ENCODE peak calls at places on chromosomes 6 and 20, in ten cellular contexts. L is lower lobe of right lung, B is GM23248, C is DND-41, G is neuronal stem cell, U is Peyer's patch, J is GM23338, S is heart right ventricle, H is tibial artery, M is transverse colon. R is an unnamed sample.

GRCh38 chr6:116564921-116565872 is 6.1 kb upstream of the RWDD1 start:
- DNase-seq in C (no peak), J (peak; percentile 25), H (no peak), S (no peak), U (no peak), L (peak; percentile 51), B (peak; percentile 46), G (no peak), M (no peak), R (peak; percentile 28)

GRCh38 chr6:134551245-134551960 is 233.5 kb upstream of the SGK1 start:
- DNase-seq in J (no peak), S (no peak), B (peak; percentile 76), M (no peak), G (no peak), L (no peak), H (no peak), C (no peak), U (no peak), R (no peak)

GRCh38 chr6:24477070-24477469 is 12.3 kb downstream of the GPLD1 start:
- DNase-seq in G (no peak), C (no peak), B (no peak), M (no peak), S (no peak), J (no peak), L (no peak), U (no peak), H (no peak), R (no peak)

GRCh38 chr6:73388800-73389512 is 5.7 kb upstream of the DDX43 start:
- DNase-seq in C (no peak), S (peak; percentile 13), M (peak; percentile 68), L (peak; percentile 70), G (peak; percentile 46), J (peak; percentile 95), H (peak; percentile 68), U (peak; percentile 50), B (peak; percentile 78), R (peak; percentile 67)

GRCh38 chr20:23649830-23650417 is 12.2 kb upstream of the CST3 start:
- DNase-seq in M (no peak), H (no peak), B (no peak), U (no peak), G (no peak), J (no peak), C (no peak), S (no peak), L (no peak), R (no peak)

GRCh38 chr6:119351005-119351394 is 1.4 kb upstream of the MAN1A1 start:
- DNase-seq in G (no peak), S (no peak), C (no peak), H (no peak), U (no peak), L (no peak), M (no peak), B (peak; percentile 75), J (no peak), R (no peak)

GRCh38 chr6:109118955-109119354 is 23.6 kb downstream of the CEP57L1 start:
- DNase-seq in G (no peak), C (no peak), J (no peak), S (no peak), U (no peak), M (no peak), L (no peak), H (no peak), B (no peak), R (no peak)

GRCh38 chr6:64872633-64873032 is 834.4 kb downstream of the EYS start:
- DNase-seq in J (no peak), L (no peak), H (no peak), U (no peak), M (no peak), G (no peak), B (no peak), S (no peak), C (no peak), R (no peak)

GRCh38 chr20:4912380-4913142 is 88.7 kb downstream of the SLC23A2 start:
- DNase-seq in G (no peak), C (no peak), J (no peak), H (no peak), M (no peak), B (no peak), L (no peak), S (no peak), U (no peak), R (no peak)

GRCh38 chr6:31965700-31966099 is 6.2 kb downstream of the DXO start:
- DNase-seq in B (no peak), M (no peak), S (no peak), H (no peak), J (no peak), G (no peak), C (no peak), U (no peak), L (no peak), R (no peak)

GRCh38 chr6:5132741-5133140 is 47.6 kb downstream of the PPP1R3G start:
- DNase-seq in G (no peak), H (peak; percentile 71), U (peak; percentile 47), C (no peak), J (peak; percentile 76), S (peak; percentile 85), B (peak; percentile 93), M (peak; percentile 44), L (peak; percentile 60), R (no peak)

GRCh38 chr6:157613011-157613522 is 210.0 kb upstream of the SNX9 start:
- DNase-seq in S (no peak), M (no peak), G (no peak), U (no peak), H (no peak), J (no peak), L (no peak), B (peak; percentile 97), C (no peak), R (no peak)

GRCh38 chr6:73177221-73177944 is 47.9 kb downstream of the KHDC1L start:
- DNase-seq in H (no peak), B (no peak), S (no peak), L (no peak), U (no peak), M (no peak), C (no peak), J (no peak), G (no peak), R (no peak)

GRCh38 chr6:167736486-167737204 is 90.1 kb upstream of the AFDN start:
- DNase-seq in U (no peak), L (no peak), B (no peak), H (peak; percentile 15), J (no peak), M (no peak), C (no peak), G (no peak), S (no peak), R (no peak)

DNA sequence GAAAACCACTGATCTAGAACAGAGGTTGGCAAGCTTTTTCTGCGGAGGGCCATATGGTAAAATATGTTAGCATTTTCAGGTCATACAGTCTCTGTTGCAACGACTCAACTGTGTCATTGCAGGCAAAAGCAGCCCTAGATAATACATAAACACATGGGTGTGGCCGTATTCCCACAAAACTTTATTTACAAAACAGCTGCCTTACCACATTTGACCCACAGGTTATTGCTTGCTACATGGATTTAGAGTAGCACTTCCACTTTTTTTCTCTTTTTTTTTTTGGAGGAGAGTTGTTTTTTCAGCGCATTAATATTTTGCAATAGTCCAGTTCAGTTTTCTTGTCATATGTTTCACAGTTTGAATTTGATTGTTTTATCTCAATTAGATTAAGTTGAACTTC is 2.5 kb upstream of the IGF2R start:
- DNase-seq in U (no peak), C (no peak), M (no peak), B (no peak), H (no peak), J (no peak), L (no peak), G (no peak), S (no peak), R (no peak)
- H3K27ac ChIP-seq in U (no peak overlapping the region), C (no peak overlapping the region), M (no peak overlapping the region), B (no peak overlapping the region), H (no peak overlapping the region), J (no peak overlapping the region), L (no peak overlapping the region), G (no peak overlapping the region), S (no peak overlapping the region), R (no peak overlapping the region)

DNA sequence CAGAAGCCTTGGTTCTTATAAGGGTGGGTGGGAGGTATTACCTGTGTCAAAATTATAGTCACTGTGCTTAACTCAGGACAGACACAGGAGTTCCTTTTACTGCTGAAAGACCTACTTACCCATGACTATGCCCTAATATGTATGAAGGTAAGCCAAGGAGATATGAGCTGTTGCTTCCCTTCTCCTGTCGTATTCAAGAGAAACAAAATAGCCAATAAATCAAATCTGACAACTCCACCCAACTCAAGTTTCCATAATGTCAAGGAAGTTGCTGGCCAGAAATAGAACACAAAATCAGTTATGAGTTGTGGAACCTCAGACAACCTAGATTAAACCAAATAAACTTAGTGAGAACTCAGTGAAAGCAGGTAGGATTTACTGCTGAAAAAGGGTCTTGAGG is 25.1 kb downstream of the ZNF133 start:
- DNase-seq in G (no peak), L (no peak), B (no peak), U (no peak), M (no peak), C (no peak), S (no peak), H (no peak), J (no peak), R (no peak)
- H3K27ac ChIP-seq in G (no peak overlapping the region), L (no peak overlapping the region), B (no peak overlapping the region), U (no peak overlapping the region), M (no peak overlapping the region), C (no peak overlapping the region), S (no peak overlapping the region), H (no peak overlapping the region), J (no peak overlapping the region), R (no peak overlapping the region)

DNA sequence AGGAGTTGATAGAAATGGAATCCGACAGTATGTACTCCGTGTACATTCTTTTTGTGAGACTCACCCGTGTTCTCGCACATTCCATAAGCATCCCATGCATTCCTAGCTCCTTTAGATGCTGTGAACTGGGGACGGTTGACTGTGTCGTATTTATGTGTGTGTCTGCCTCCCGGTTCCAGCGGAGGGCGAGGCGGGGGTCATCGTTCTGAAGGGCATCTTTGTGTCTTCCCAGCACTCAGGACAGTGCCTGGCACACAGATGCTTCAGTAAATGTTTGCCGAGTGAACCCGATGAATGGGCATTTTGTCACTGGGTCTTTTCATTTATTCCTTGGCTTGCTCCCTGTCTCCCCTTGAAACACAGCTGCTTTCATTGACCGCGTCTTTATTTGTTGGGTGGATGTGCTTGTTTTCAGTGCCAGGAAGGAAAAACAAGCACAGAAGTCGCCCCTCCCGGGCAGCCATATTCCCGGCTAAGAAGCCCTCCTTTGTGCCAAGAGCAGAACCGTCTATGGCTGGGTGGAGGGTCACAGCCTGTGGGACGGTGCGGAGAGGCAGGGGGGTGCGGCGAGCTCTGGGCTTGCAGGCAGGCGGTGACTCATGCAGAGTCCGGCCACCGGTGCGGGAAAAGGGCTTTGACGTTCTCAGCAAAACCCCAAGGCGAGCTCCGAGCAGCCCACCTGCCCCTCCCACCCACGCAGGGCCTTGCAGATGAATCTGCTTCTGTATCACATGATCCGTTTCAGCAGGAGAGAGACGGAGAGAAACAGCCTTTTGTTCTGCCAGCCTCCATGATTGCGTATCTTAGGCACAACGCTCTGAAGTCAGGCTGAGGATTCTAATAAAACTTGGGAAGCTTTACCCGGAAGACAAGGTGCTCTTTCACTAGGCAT is 11.2 kb upstream of the PSMG4 start:
- DNase-seq in B (peak; percentile 91), U (no peak), C (no peak), L (no peak), J (peak; percentile 64), G (no peak), S (peak; percentile 44), M (peak; percentile 64), H (peak; percentile 69), R (no peak)
- H3K27ac ChIP-seq in B (peak overlapping the region; percentile 86), U (no peak overlapping the region), C (no peak overlapping the region), L (no peak overlapping the region), J (peak overlapping the region; percentile 50), G (peak overlapping the region; percentile 39), S (no peak overlapping the region), M (peak overlapping the region; percentile 57), H (no peak overlapping the region), R (no peak overlapping the region)

GRCh38 chr6:43608783-43609182 is 20.3 kb downstream of the GTPBP2 start:
- DNase-seq in U (no peak), L (no peak), H (no peak), G (no peak), M (no peak), C (no peak), J (no peak), B (no peak), S (no peak), R (no peak)
- H3K27ac ChIP-seq in U (no peak overlapping the region), L (no peak overlapping the region), H (no peak overlapping the region), G (no peak overlapping the region), M (no peak overlapping the region), C (no peak overlapping the region), J (no peak overlapping the region), B (peak overlapping the region; percentile 22), S (no peak overlapping the region), R (no peak overlapping the region)

R was measured in CD8-positive, alpha-beta memory T cell.